ENCODE peak calls at places on chromosomes 16 and 17, in seven cellular contexts. One of them, this sample, is unnamed.

GRCh38 chr17:33777674-33778073 is 477.4 kb upstream of the CCL2 start:
- DNase-seq in AG09309: no peak
- DNase-seq in Calu3: no peak
- DNase-seq in progenitor cell of endocrine pancreas: no peak
- DNase-seq in cardiac muscle cell: no peak
- DNase-seq in foreskin fibroblast: no peak
- DNase-seq in HCEC 1CT: no peak
- DNase-seq in this sample: no peak

GRCh38 chr16:51150894-51151320 is at the start of gene SALL1:
- DNase-seq in AG09309: no peak
- DNase-seq in Calu3: no peak
- DNase-seq in progenitor cell of endocrine pancreas: no peak
- DNase-seq in cardiac muscle cell: peak
- DNase-seq in foreskin fibroblast: peak
- DNase-seq in HCEC 1CT: no peak
- DNase-seq in this sample: no peak

GRCh38 chr16:72905581-72905980 is 142.3 kb downstream of the ZFHX3 start:
- DNase-seq in AG09309: no peak
- DNase-seq in Calu3: no peak
- DNase-seq in progenitor cell of endocrine pancreas: no peak
- DNase-seq in cardiac muscle cell: no peak
- DNase-seq in foreskin fibroblast: peak
- DNase-seq in HCEC 1CT: peak
- DNase-seq in this sample: no peak

GRCh38 chr17:17495448-17496188 is 577 bp downstream of the RASD1 start:
- DNase-seq in AG09309: no peak
- DNase-seq in Calu3: no peak
- DNase-seq in progenitor cell of endocrine pancreas: no peak
- DNase-seq in cardiac muscle cell: peak
- DNase-seq in foreskin fibroblast: peak
- DNase-seq in HCEC 1CT: no peak
- DNase-seq in this sample: no peak

GRCh38 chr16:55444754-55445485 is 34.1 kb upstream of the MMP2 start:
- DNase-seq in AG09309: no peak
- DNase-seq in Calu3: no peak
- DNase-seq in progenitor cell of endocrine pancreas: no peak
- DNase-seq in cardiac muscle cell: peak
- DNase-seq in foreskin fibroblast: no peak
- DNase-seq in HCEC 1CT: no peak
- DNase-seq in this sample: no peak

GRCh38 chr16:20202747-20203146 is 124.6 kb downstream of the GP2 start:
- DNase-seq in AG09309: no peak
- DNase-seq in Calu3: no peak
- DNase-seq in progenitor cell of endocrine pancreas: no peak
- DNase-seq in cardiac muscle cell: no peak
- DNase-seq in foreskin fibroblast: no peak
- DNase-seq in HCEC 1CT: no peak
- DNase-seq in this sample: no peak

GRCh38 chr17:73013816-73014663 is 78.4 kb downstream of the SLC39A11 start:
- DNase-seq in AG09309: no peak
- DNase-seq in Calu3: no peak
- DNase-seq in progenitor cell of endocrine pancreas: no peak
- DNase-seq in cardiac muscle cell: no peak
- DNase-seq in foreskin fibroblast: peak
- DNase-seq in HCEC 1CT: no peak
- DNase-seq in this sample: no peak

GRCh38 chr16:65125871-65126270 is 4.0 kb upstream of the CDH11 start:
- DNase-seq in AG09309: no peak
- DNase-seq in Calu3: no peak
- DNase-seq in progenitor cell of endocrine pancreas: no peak
- DNase-seq in cardiac muscle cell: no peak
- DNase-seq in foreskin fibroblast: peak
- DNase-seq in HCEC 1CT: peak
- DNase-seq in this sample: no peak

GRCh38 chr17:79294459-79295071 is 219.9 kb downstream of the ENGASE start:
- DNase-seq in AG09309: no peak
- DNase-seq in Calu3: peak
- DNase-seq in progenitor cell of endocrine pancreas: peak
- DNase-seq in cardiac muscle cell: peak
- DNase-seq in foreskin fibroblast: peak
- DNase-seq in HCEC 1CT: no peak
- DNase-seq in this sample: peak

GRCh38 chr16:78684040-78684611 is 584.7 kb downstream of the WWOX start:
- DNase-seq in AG09309: no peak
- DNase-seq in Calu3: no peak
- DNase-seq in progenitor cell of endocrine pancreas: no peak
- DNase-seq in cardiac muscle cell: no peak
- DNase-seq in foreskin fibroblast: peak
- DNase-seq in HCEC 1CT: peak
- DNase-seq in this sample: no peak

GRCh38 chr17:65527857-65528591 is 33.4 kb downstream of the AXIN2 start:
- DNase-seq in AG09309: no peak
- DNase-seq in Calu3: no peak
- DNase-seq in progenitor cell of endocrine pancreas: no peak
- DNase-seq in cardiac muscle cell: no peak
- DNase-seq in foreskin fibroblast: no peak
- DNase-seq in HCEC 1CT: no peak
- DNase-seq in this sample: no peak

GRCh38 chr16:20137194-20137593 is 63.5 kb upstream of the GPR139 start:
- DNase-seq in AG09309: no peak
- DNase-seq in Calu3: no peak
- DNase-seq in progenitor cell of endocrine pancreas: no peak
- DNase-seq in cardiac muscle cell: no peak
- DNase-seq in foreskin fibroblast: no peak
- DNase-seq in HCEC 1CT: no peak
- DNase-seq in this sample: no peak

GRCh38 chr17:62882284-62882683 is 74.2 kb upstream of the MARCHF10 start:
- DNase-seq in AG09309: no peak
- DNase-seq in Calu3: no peak
- DNase-seq in progenitor cell of endocrine pancreas: no peak
- DNase-seq in cardiac muscle cell: no peak
- DNase-seq in foreskin fibroblast: no peak
- DNase-seq in HCEC 1CT: no peak
- DNase-seq in this sample: no peak

GRCh38 chr16:65409505-65409904 is 287.6 kb upstream of the CDH11 start:
- DNase-seq in AG09309: no peak
- DNase-seq in Calu3: no peak
- DNase-seq in progenitor cell of endocrine pancreas: no peak
- DNase-seq in cardiac muscle cell: no peak
- DNase-seq in foreskin fibroblast: peak
- DNase-seq in HCEC 1CT: no peak
- DNase-seq in this sample: no peak

GRCh38 chr17:44767493-44767892 is 8.7 kb downstream of the ADAM11 start:
- DNase-seq in AG09309: no peak
- DNase-seq in Calu3: no peak
- DNase-seq in progenitor cell of endocrine pancreas: no peak
- DNase-seq in cardiac muscle cell: no peak
- DNase-seq in foreskin fibroblast: no peak
- DNase-seq in HCEC 1CT: no peak
- DNase-seq in this sample: no peak

GRCh38 chr16:10834130-10834529 is 15.5 kb upstream of the TVP23A start:
- DNase-seq in AG09309: no peak
- DNase-seq in Calu3: no peak
- DNase-seq in progenitor cell of endocrine pancreas: no peak
- DNase-seq in cardiac muscle cell: no peak
- DNase-seq in foreskin fibroblast: no peak
- DNase-seq in HCEC 1CT: no peak
- DNase-seq in this sample: no peak

GRCh38 chr17:17842111-17842876 is 5.5 kb upstream of the SREBF1 start:
- DNase-seq in AG09309: no peak
- DNase-seq in Calu3: no peak
- DNase-seq in progenitor cell of endocrine pancreas: no peak
- DNase-seq in cardiac muscle cell: no peak
- DNase-seq in foreskin fibroblast: no peak
- DNase-seq in HCEC 1CT: no peak
- DNase-seq in this sample: no peak

GRCh38 chr16:50643192-50643591 is 37.9 kb downstream of the SNX20 start:
- DNase-seq in AG09309: no peak
- DNase-seq in Calu3: no peak
- DNase-seq in progenitor cell of endocrine pancreas: no peak
- DNase-seq in cardiac muscle cell: no peak
- DNase-seq in foreskin fibroblast: no peak
- DNase-seq in HCEC 1CT: no peak
- DNase-seq in this sample: no peak

GRCh38 chr17:17171991-17172939 is 33.9 kb downstream of the PLD6 start:
- DNase-seq in AG09309: no peak
- DNase-seq in Calu3: no peak
- DNase-seq in progenitor cell of endocrine pancreas: no peak
- DNase-seq in cardiac muscle cell: no peak
- DNase-seq in foreskin fibroblast: no peak
- DNase-seq in HCEC 1CT: no peak
- DNase-seq in this sample: no peak

GRCh38 chr17:40528692-40529417 is 27.4 kb upstream of the TNS4 start:
- DNase-seq in AG09309: no peak
- DNase-seq in Calu3: no peak
- DNase-seq in progenitor cell of endocrine pancreas: no peak
- DNase-seq in cardiac muscle cell: no peak
- DNase-seq in foreskin fibroblast: no peak
- DNase-seq in HCEC 1CT: no peak
- DNase-seq in this sample: no peak

GRCh38 chr17:69602969-69603368 is 188.5 kb downstream of the MAP2K6 start:
- DNase-seq in AG09309: no peak
- DNase-seq in Calu3: no peak
- DNase-seq in progenitor cell of endocrine pancreas: no peak
- DNase-seq in cardiac muscle cell: no peak
- DNase-seq in foreskin fibroblast: no peak
- DNase-seq in HCEC 1CT: no peak
- DNase-seq in this sample: no peak

GRCh38 chr16:88702364-88703210 is 3.6 kb downstream of the RNF166 start:
- DNase-seq in AG09309: no peak
- DNase-seq in Calu3: no peak
- DNase-seq in progenitor cell of endocrine pancreas: no peak
- DNase-seq in cardiac muscle cell: no peak
- DNase-seq in foreskin fibroblast: no peak
- DNase-seq in HCEC 1CT: no peak
- DNase-seq in this sample: no peak

GRCh38 chr17:75531724-75532090 is 6.2 kb downstream of the LLGL2 start:
- DNase-seq in AG09309: no peak
- DNase-seq in Calu3: peak
- DNase-seq in progenitor cell of endocrine pancreas: no peak
- DNase-seq in cardiac muscle cell: no peak
- DNase-seq in foreskin fibroblast: no peak
- DNase-seq in HCEC 1CT: no peak
- DNase-seq in this sample: no peak

GRCh38 chr17:49819118-49819517 is 28.8 kb downstream of the TAC4 start:
- DNase-seq in AG09309: no peak
- DNase-seq in Calu3: no peak
- DNase-seq in progenitor cell of endocrine pancreas: no peak
- DNase-seq in cardiac muscle cell: no peak
- DNase-seq in foreskin fibroblast: no peak
- DNase-seq in HCEC 1CT: no peak
- DNase-seq in this sample: no peak

GRCh38 chr16:84193480-84193879 is 2.5 kb downstream of the ADAD2 start:
- DNase-seq in AG09309: no peak
- DNase-seq in Calu3: no peak
- DNase-seq in progenitor cell of endocrine pancreas: no peak
- DNase-seq in cardiac muscle cell: no peak
- DNase-seq in foreskin fibroblast: no peak
- DNase-seq in HCEC 1CT: no peak
- DNase-seq in this sample: no peak

GRCh38 chr17:49748223-49748622 is 15.7 kb downstream of the FAM117A start:
- DNase-seq in AG09309: no peak
- DNase-seq in Calu3: no peak
- DNase-seq in progenitor cell of endocrine pancreas: no peak
- DNase-seq in cardiac muscle cell: no peak
- DNase-seq in foreskin fibroblast: no peak
- DNase-seq in HCEC 1CT: no peak
- DNase-seq in this sample: no peak

GRCh38 chr17:78529871-78530670 is 47.1 kb downstream of the DNAH17 start:
- DNase-seq in AG09309: no peak
- DNase-seq in Calu3: no peak
- DNase-seq in progenitor cell of endocrine pancreas: no peak
- DNase-seq in cardiac muscle cell: no peak
- DNase-seq in foreskin fibroblast: no peak
- DNase-seq in HCEC 1CT: no peak
- DNase-seq in this sample: peak

This sample was measured in HT-29.